ENCODE peak calls at places on chromosomes 12 and 14, in four cellular contexts. One of them, this sample, is unnamed.
A peak's percentile ranks its signal among the peaks of the same experiment; 100 is the strongest.

GRCh38 chr14:90017371-90017770 is 44.4 kb upstream of the KCNK13 start:
- DNase-seq in NCI-H345: no peak
- DNase-seq in non-pigmented ciliary epithelial cell: no peak
- DNase-seq in activated gamma-delta T cell treated with Interleukin-2 at 50 U/mL for 16 hours: no peak
- DNase-seq in this sample: no peak

GRCh38 chr14:21041676-21042433 is at the start of gene RNASE7:
- DNase-seq in NCI-H345: no peak
- DNase-seq in non-pigmented ciliary epithelial cell: no peak
- DNase-seq in activated gamma-delta T cell treated with Interleukin-2 at 50 U/mL for 16 hours: no peak
- DNase-seq in this sample: no peak

GRCh38 chr12:42953021-42953420 is 363.5 kb upstream of the PRICKLE1 start:
- DNase-seq in NCI-H345: no peak
- DNase-seq in non-pigmented ciliary epithelial cell: no peak
- DNase-seq in activated gamma-delta T cell treated with Interleukin-2 at 50 U/mL for 16 hours: no peak
- DNase-seq in this sample: no peak

GRCh38 chr12:5154091-5154490 is 110.4 kb downstream of the KCNA5 start:
- DNase-seq in NCI-H345: no peak
- DNase-seq in non-pigmented ciliary epithelial cell: no peak
- DNase-seq in activated gamma-delta T cell treated with Interleukin-2 at 50 U/mL for 16 hours: no peak
- DNase-seq in this sample: no peak

GRCh38 chr12:3225796-3226180 is 148.6 kb downstream of the TSPAN9 start:
- DNase-seq in NCI-H345: no peak
- DNase-seq in non-pigmented ciliary epithelial cell: no peak
- DNase-seq in activated gamma-delta T cell treated with Interleukin-2 at 50 U/mL for 16 hours: no peak
- DNase-seq in this sample: no peak

GRCh38 chr14:36580856-36581831 is 1.3 kb downstream of the NKX2-8 start:
- DNase-seq in NCI-H345: peak; percentile 29
- DNase-seq in non-pigmented ciliary epithelial cell: no peak
- DNase-seq in activated gamma-delta T cell treated with Interleukin-2 at 50 U/mL for 16 hours: no peak
- DNase-seq in this sample: no peak

GRCh38 chr14:91252901-91253794 is 8.6 kb upstream of the GPR68 start:
- DNase-seq in NCI-H345: peak; percentile 37
- DNase-seq in non-pigmented ciliary epithelial cell: no peak
- DNase-seq in activated gamma-delta T cell treated with Interleukin-2 at 50 U/mL for 16 hours: peak; percentile 47
- DNase-seq in this sample: no peak

GRCh38 chr14:22555573-22556011 is 33.4 kb downstream of the DAD1 start:
- DNase-seq in NCI-H345: no peak
- DNase-seq in non-pigmented ciliary epithelial cell: no peak
- DNase-seq in activated gamma-delta T cell treated with Interleukin-2 at 50 U/mL for 16 hours: peak; percentile 52
- DNase-seq in this sample: peak; percentile 81

GRCh38 chr14:70601162-70601561 is 707 bp upstream of the MED6 start:
- DNase-seq in NCI-H345: no peak
- DNase-seq in non-pigmented ciliary epithelial cell: peak; percentile 24
- DNase-seq in activated gamma-delta T cell treated with Interleukin-2 at 50 U/mL for 16 hours: no peak
- DNase-seq in this sample: no peak

GRCh38 chr14:47536341-47536740 is 139.1 kb downstream of the MDGA2 start:
- DNase-seq in NCI-H345: no peak
- DNase-seq in non-pigmented ciliary epithelial cell: no peak
- DNase-seq in activated gamma-delta T cell treated with Interleukin-2 at 50 U/mL for 16 hours: no peak
- DNase-seq in this sample: no peak

GRCh38 chr14:22908601-22909000 is 10.3 kb downstream of the RBM23 start:
- DNase-seq in NCI-H345: no peak
- DNase-seq in non-pigmented ciliary epithelial cell: no peak
- DNase-seq in activated gamma-delta T cell treated with Interleukin-2 at 50 U/mL for 16 hours: no peak
- DNase-seq in this sample: no peak

GRCh38 chr14:21822109-21822508 is 148.5 kb upstream of the OR4E1 start:
- DNase-seq in NCI-H345: no peak
- DNase-seq in non-pigmented ciliary epithelial cell: no peak
- DNase-seq in activated gamma-delta T cell treated with Interleukin-2 at 50 U/mL for 16 hours: no peak
- DNase-seq in this sample: no peak

GRCh38 chr12:130083746-130084145 is 78.5 kb upstream of the FZD10 start:
- DNase-seq in NCI-H345: no peak
- DNase-seq in non-pigmented ciliary epithelial cell: no peak
- DNase-seq in activated gamma-delta T cell treated with Interleukin-2 at 50 U/mL for 16 hours: no peak
- DNase-seq in this sample: no peak

GRCh38 chr14:82366803-82367202 is 833.1 kb upstream of the SEL1L start:
- DNase-seq in NCI-H345: no peak
- DNase-seq in non-pigmented ciliary epithelial cell: no peak
- DNase-seq in activated gamma-delta T cell treated with Interleukin-2 at 50 U/mL for 16 hours: no peak
- DNase-seq in this sample: peak; percentile 3

GRCh38 chr12:9848899-9849298 is 20.3 kb downstream of the CLEC2B start:
- DNase-seq in NCI-H345: no peak
- DNase-seq in non-pigmented ciliary epithelial cell: no peak
- DNase-seq in activated gamma-delta T cell treated with Interleukin-2 at 50 U/mL for 16 hours: no peak
- DNase-seq in this sample: no peak

GRCh38 chr12:52207895-52208294 is 16.1 kb upstream of the KRT80 start:
- DNase-seq in NCI-H345: peak; percentile 92
- DNase-seq in non-pigmented ciliary epithelial cell: no peak
- DNase-seq in activated gamma-delta T cell treated with Interleukin-2 at 50 U/mL for 16 hours: no peak
- DNase-seq in this sample: no peak

GRCh38 chr14:46490150-46490769 is 161.3 kb downstream of the RPL10L start:
- DNase-seq in NCI-H345: no peak
- DNase-seq in non-pigmented ciliary epithelial cell: no peak
- DNase-seq in activated gamma-delta T cell treated with Interleukin-2 at 50 U/mL for 16 hours: no peak
- DNase-seq in this sample: peak; percentile 42

GRCh38 chr14:29868000-29868399 is 59.6 kb downstream of the PRKD1 start:
- DNase-seq in NCI-H345: no peak
- DNase-seq in non-pigmented ciliary epithelial cell: no peak
- DNase-seq in activated gamma-delta T cell treated with Interleukin-2 at 50 U/mL for 16 hours: no peak
- DNase-seq in this sample: no peak

GRCh38 chr14:104345316-104346111 is 207.1 kb downstream of the KIF26A start:
- DNase-seq in NCI-H345: peak; percentile 91
- DNase-seq in non-pigmented ciliary epithelial cell: no peak
- DNase-seq in activated gamma-delta T cell treated with Interleukin-2 at 50 U/mL for 16 hours: no peak
- DNase-seq in this sample: no peak

GRCh38 chr12:43416981-43417380 is 135.0 kb downstream of the ADAMTS20 start:
- DNase-seq in NCI-H345: no peak
- DNase-seq in non-pigmented ciliary epithelial cell: peak; percentile 1
- DNase-seq in activated gamma-delta T cell treated with Interleukin-2 at 50 U/mL for 16 hours: no peak
- DNase-seq in this sample: no peak

GRCh38 chr14:106460916-106461315 is 934.5 kb downstream of the TMEM121 start:
- DNase-seq in NCI-H345: no peak
- DNase-seq in non-pigmented ciliary epithelial cell: no peak
- DNase-seq in activated gamma-delta T cell treated with Interleukin-2 at 50 U/mL for 16 hours: no peak
- DNase-seq in this sample: no peak

GRCh38 chr14:102659797-102660196 is 67.3 kb downstream of the RCOR1 start:
- DNase-seq in NCI-H345: no peak
- DNase-seq in non-pigmented ciliary epithelial cell: no peak
- DNase-seq in activated gamma-delta T cell treated with Interleukin-2 at 50 U/mL for 16 hours: no peak
- DNase-seq in this sample: no peak

GRCh38 chr14:68888025-68888850 is 90.9 kb downstream of the ACTN1 start:
- DNase-seq in NCI-H345: no peak
- DNase-seq in non-pigmented ciliary epithelial cell: no peak
- DNase-seq in activated gamma-delta T cell treated with Interleukin-2 at 50 U/mL for 16 hours: no peak
- DNase-seq in this sample: no peak

GRCh38 chr14:23631702-23632460 is 4.3 kb upstream of the DHRS2 start:
- DNase-seq in NCI-H345: peak; percentile 64
- DNase-seq in non-pigmented ciliary epithelial cell: peak; percentile 38
- DNase-seq in activated gamma-delta T cell treated with Interleukin-2 at 50 U/mL for 16 hours: peak; percentile 69
- DNase-seq in this sample: peak; percentile 52

GRCh38 chr14:100576091-100577085 is 10.8 kb downstream of the BEGAIN start:
- DNase-seq in NCI-H345: no peak
- DNase-seq in non-pigmented ciliary epithelial cell: no peak
- DNase-seq in activated gamma-delta T cell treated with Interleukin-2 at 50 U/mL for 16 hours: no peak
- DNase-seq in this sample: no peak

This sample was measured in Jurkat, Clone E6-1.